ENCODE peak calls at places on chromosomes 12 and 14, in eight cellular contexts. Y is GM10248; J is NCI-H1694; G is hepatic stellate cell; R is AG08395; A is NCI-H774; M is activated T-cell treated with anti-CD3 and anti-CD28 coated beads, Interleukin-2, amount 50 U/mL, for 72 hours; K is COR-L47. L is an unnamed sample.

GRCh38 chr12:22307811-22308210 is 26.7 kb downstream of the ST8SIA1 start:
- DNase-seq in K (no peak), J (no peak), Y (no peak), G (no peak), R (no peak), A (no peak), M (no peak), L (no peak)

GRCh38 chr14:49549446-49549845 is 36.7 kb downstream of the RPS29 start:
- DNase-seq in Y (no peak), J (no peak), G (no peak), K (no peak), R (no peak), A (no peak), M (no peak), L (no peak)

GRCh38 chr12:25194722-25195055 is 271 bp downstream of the DNAI7 start:
- DNase-seq in K (no peak), J (no peak), G (no peak), A (no peak), R (no peak), Y (no peak), M (no peak), L (no peak)

GRCh38 chr14:69105326-69105725 is 47.6 kb downstream of the DCAF5 start:
- DNase-seq in A (no peak), J (no peak), K (no peak), G (no peak), M (no peak), Y (no peak), R (peak), L (no peak)

GRCh38 chr14:88189840-88190191 is 133.3 kb downstream of the KCNK10 start:
- DNase-seq in K (no peak), Y (no peak), G (no peak), J (no peak), R (no peak), A (no peak), M (no peak), L (no peak)

GRCh38 chr14:22976620-22977433 is 5.5 kb downstream of the AJUBA start:
- DNase-seq in G (peak), R (no peak), Y (no peak), K (no peak), A (no peak), J (no peak), M (no peak), L (no peak)

GRCh38 chr12:48063530-48063929 is 42.3 kb downstream of the SENP1 start:
- DNase-seq in M (no peak), A (no peak), K (no peak), R (no peak), G (no peak), J (no peak), Y (no peak), L (no peak)

GRCh38 chr12:72465940-72466630 is 193.9 kb downstream of the TRHDE start:
- DNase-seq in M (no peak), Y (no peak), G (no peak), R (no peak), J (no peak), K (no peak), A (no peak), L (no peak)

GRCh38 chr12:120231316-120232011 is 30.6 kb upstream of the RPLP0 start:
- DNase-seq in Y (no peak), R (peak), J (no peak), M (peak), K (peak), A (no peak), G (peak), L (no peak)